ENCODE peak calls at places on chromosome 18, in five cellular contexts. One of them, this sample, is unnamed.

GRCh38 chr18:79166702-79167101 is 97.5 kb downstream of the ATP9B start:
- DNase-seq in HFFc6: no peak
- DNase-seq in fibroblast of pulmonary artery: no peak
- DNase-seq in Daoy: no peak
- DNase-seq in astrocyte of the cerebellum: no peak
- DNase-seq in this sample: no peak

GRCh38 chr18:76493213-76494107 is 1.6 kb downstream of the ZNF516 start:
- DNase-seq in fibroblast of pulmonary artery: peak; percentile 33
- DNase-seq in Daoy: peak; percentile 35
- DNase-seq in HFFc6: peak; percentile 43
- DNase-seq in astrocyte of the cerebellum: no peak
- DNase-seq in this sample: no peak

GRCh38 chr18:55768255-55768654 is 180.3 kb upstream of the TCF4 start:
- DNase-seq in HFFc6: no peak
- DNase-seq in astrocyte of the cerebellum: no peak
- DNase-seq in Daoy: peak; percentile 19
- DNase-seq in fibroblast of pulmonary artery: peak; percentile 40
- DNase-seq in this sample: no peak

GRCh38 chr18:56333146-56333545 is 305.2 kb downstream of the TXNL1 start:
- DNase-seq in Daoy: no peak
- DNase-seq in astrocyte of the cerebellum: no peak
- DNase-seq in HFFc6: no peak
- DNase-seq in fibroblast of pulmonary artery: no peak
- DNase-seq in this sample: no peak

GRCh38 chr18:48116017-48116416 is 185.6 kb upstream of the SMAD2 start:
- DNase-seq in Daoy: no peak
- DNase-seq in fibroblast of pulmonary artery: no peak
- DNase-seq in HFFc6: no peak
- DNase-seq in astrocyte of the cerebellum: no peak
- DNase-seq in this sample: no peak

GRCh38 chr18:66682855-66683322 is 79.0 kb upstream of the CDH19 start:
- DNase-seq in astrocyte of the cerebellum: no peak
- DNase-seq in fibroblast of pulmonary artery: peak; percentile 47
- DNase-seq in Daoy: no peak
- DNase-seq in HFFc6: no peak
- DNase-seq in this sample: no peak

GRCh38 chr18:50315100-50315871 is 27.8 kb upstream of the CXXC1 start:
- DNase-seq in fibroblast of pulmonary artery: no peak
- DNase-seq in HFFc6: no peak
- DNase-seq in Daoy: no peak
- DNase-seq in astrocyte of the cerebellum: no peak
- DNase-seq in this sample: no peak

GRCh38 chr18:5630057-5630765 is 86.4 kb upstream of the EPB41L3 start:
- DNase-seq in astrocyte of the cerebellum: no peak
- DNase-seq in Daoy: peak; percentile 83
- DNase-seq in HFFc6: no peak
- DNase-seq in fibroblast of pulmonary artery: peak; percentile 55
- DNase-seq in this sample: no peak

GRCh38 chr18:70423988-70424387 is 135.1 kb downstream of the SOCS6 start:
- DNase-seq in fibroblast of pulmonary artery: no peak
- DNase-seq in HFFc6: no peak
- DNase-seq in astrocyte of the cerebellum: peak; percentile 42
- DNase-seq in Daoy: no peak
- DNase-seq in this sample: no peak

GRCh38 chr18:49976810-49977209 is 163.5 kb upstream of the ACAA2 start:
- DNase-seq in fibroblast of pulmonary artery: peak; percentile 1
- DNase-seq in astrocyte of the cerebellum: no peak
- DNase-seq in Daoy: no peak
- DNase-seq in HFFc6: no peak
- DNase-seq in this sample: no peak

GRCh38 chr18:45967007-45967706 is at the start of gene EPG5:
- DNase-seq in HFFc6: peak; percentile 96
- DNase-seq in Daoy: peak; percentile 93
- DNase-seq in fibroblast of pulmonary artery: peak; percentile 96
- DNase-seq in astrocyte of the cerebellum: peak; percentile 85
- DNase-seq in this sample: peak; percentile 56

GRCh38 chr18:13268035-13268700 is 49.6 kb downstream of the LDLRAD4 start:
- DNase-seq in Daoy: peak; percentile 67
- DNase-seq in HFFc6: no peak
- DNase-seq in astrocyte of the cerebellum: peak; percentile 62
- DNase-seq in fibroblast of pulmonary artery: peak; percentile 31
- DNase-seq in this sample: no peak

GRCh38 chr18:55300469-55301195 is 287.4 kb downstream of the TCF4 start:
- DNase-seq in astrocyte of the cerebellum: no peak
- DNase-seq in HFFc6: peak; percentile 84
- DNase-seq in Daoy: no peak
- DNase-seq in fibroblast of pulmonary artery: no peak
- DNase-seq in this sample: no peak

GRCh38 chr18:813405-814071 is 1.5 kb upstream of the YES1 start:
- DNase-seq in astrocyte of the cerebellum: no peak
- DNase-seq in Daoy: no peak
- DNase-seq in HFFc6: no peak
- DNase-seq in fibroblast of pulmonary artery: peak; percentile 54
- DNase-seq in this sample: no peak

GRCh38 chr18:55833543-55833942 is 245.6 kb upstream of the TCF4 start:
- DNase-seq in fibroblast of pulmonary artery: peak; percentile 95
- DNase-seq in Daoy: peak; percentile 94
- DNase-seq in astrocyte of the cerebellum: peak; percentile 93
- DNase-seq in HFFc6: peak; percentile 97
- DNase-seq in this sample: peak; percentile 95

GRCh38 chr18:10787293-10787901 is 261.6 kb downstream of the NAPG start:
- DNase-seq in astrocyte of the cerebellum: peak; percentile 73
- DNase-seq in fibroblast of pulmonary artery: peak; percentile 92
- DNase-seq in HFFc6: peak; percentile 58
- DNase-seq in Daoy: peak; percentile 78
- DNase-seq in this sample: peak; percentile 29

GRCh38 chr18:23844991-23845680 is 155.9 kb downstream of the LAMA3 start:
- DNase-seq in fibroblast of pulmonary artery: peak; percentile 44
- DNase-seq in astrocyte of the cerebellum: no peak
- DNase-seq in HFFc6: peak; percentile 49
- DNase-seq in Daoy: peak; percentile 22
- DNase-seq in this sample: no peak

GRCh38 chr18:63752661-63753060 is 22.6 kb upstream of the SERPINB7 start:
- DNase-seq in astrocyte of the cerebellum: no peak
- DNase-seq in fibroblast of pulmonary artery: no peak
- DNase-seq in Daoy: no peak
- DNase-seq in HFFc6: no peak
- DNase-seq in this sample: no peak

GRCh38 chr18:45652703-45653490 is 37.6 kb downstream of the SLC14A2 start:
- DNase-seq in Daoy: peak; percentile 5
- DNase-seq in fibroblast of pulmonary artery: peak; percentile 22
- DNase-seq in HFFc6: peak; percentile 27
- DNase-seq in astrocyte of the cerebellum: no peak
- DNase-seq in this sample: peak; percentile 11

GRCh38 chr18:64679121-64679520 is 530.2 kb upstream of the LINC00305 start:
- DNase-seq in astrocyte of the cerebellum: no peak
- DNase-seq in fibroblast of pulmonary artery: no peak
- DNase-seq in HFFc6: no peak
- DNase-seq in Daoy: no peak
- DNase-seq in this sample: no peak

GRCh38 chr18:36519358-36519757 is 221.8 kb downstream of the FHOD3 start:
- DNase-seq in astrocyte of the cerebellum: peak; percentile 35
- DNase-seq in fibroblast of pulmonary artery: no peak
- DNase-seq in HFFc6: peak; percentile 61
- DNase-seq in Daoy: peak; percentile 30
- DNase-seq in this sample: peak; percentile 11